ENCODE peak calls at places on chromosomes 7 and 10, in four cellular contexts. V, C, H and Y are unnamed samples.

GRCh38 chr7:13117103-13117502 is 429.7 kb downstream of the ARL4A start:
- DNase-seq in V (peak; percentile 22), C (no peak), H (no peak), Y (no peak)

GRCh38 chr7:53642361-53642760 is 606.9 kb downstream of the POM121L12 start:
- DNase-seq in V (no peak), C (no peak), H (no peak), Y (no peak)

GRCh38 chr7:11709240-11709639 is 122.8 kb downstream of the THSD7A start:
- DNase-seq in V (no peak), C (no peak), H (no peak), Y (no peak)

GRCh38 chr7:92739091-92739490 is 97.3 kb downstream of the CDK6 start:
- DNase-seq in V (no peak), C (no peak), H (no peak), Y (no peak)

GRCh38 chr10:121754667-121755066 is 156.4 kb upstream of the FGFR2 start:
- DNase-seq in V (no peak), C (no peak), H (no peak), Y (no peak)

GRCh38 chr7:30312186-30312585 is 27.8 kb downstream of the ZNRF2 start:
- DNase-seq in V (no peak), C (no peak), H (no peak), Y (no peak)

GRCh38 chr10:122521011-122521410 is 39.5 kb upstream of the DMBT1 start:
- DNase-seq in V (no peak), C (no peak), H (no peak), Y (no peak)

GRCh38 chr10:35640951-35641429 is 1.1 kb downstream of the FZD8 start:
- DNase-seq in V (peak; percentile 65), C (peak; percentile 88), H (peak; percentile 57), Y (peak; percentile 72)

GRCh38 chr7:96414931-96415292 is 93.0 kb upstream of the SLC25A13 start:
- DNase-seq in V (peak; percentile 14), C (peak; percentile 50), H (peak; percentile 7), Y (no peak)

GRCh38 chr10:5070648-5071410 is 23.4 kb upstream of the AKR1C3 start:
- DNase-seq in V (no peak), C (no peak), H (no peak), Y (no peak)

GRCh38 chr10:118508355-118508754 is 87.1 kb downstream of the PRLHR start:
- DNase-seq in V (no peak), C (no peak), H (no peak), Y (no peak)

GRCh38 chr7:71636329-71636728 is 504.4 kb downstream of the GALNT17 start:
- DNase-seq in V (no peak), C (peak; percentile 58), H (no peak), Y (no peak)

GRCh38 chr7:138154646-138155045 is 78.4 kb downstream of the AKR1D1 start:
- DNase-seq in V (no peak), C (no peak), H (no peak), Y (no peak)

GRCh38 chr7:132065193-132065972 is 509.0 kb upstream of the PODXL start:
- DNase-seq in V (peak; percentile 96), C (peak; percentile 97), H (no peak), Y (no peak)

GRCh38 chr7:156668130-156668741 is 27.7 kb downstream of the RNF32 start:
- DNase-seq in V (no peak), C (no peak), H (no peak), Y (no peak)

GRCh38 chr7:99407849-99408346 is 499 bp downstream of the PDAP1 start:
- DNase-seq in V (peak; percentile 70), C (peak; percentile 81), H (peak; percentile 27), Y (peak; percentile 63)

GRCh38 chr10:22779331-22780019 is 65.1 kb upstream of the PIP4K2A start:
- DNase-seq in V (no peak), C (peak; percentile 3), H (no peak), Y (no peak)